ENCODE peak calls at places on chromosome 17, in eight cellular contexts. G, I, P, N, H, D, Z and Y are unnamed samples.

GRCh38 chr17:37813753-37814152 is 68.9 kb upstream of the HNF1B start:
- DNase-seq in G (no peak), I (no peak), P (peak), N (no peak), H (no peak), D (no peak), Z (no peak), Y (peak)

GRCh38 chr17:7922499-7923289 is 6.6 kb upstream of the RNF227 start:
- DNase-seq in G (peak), I (peak), P (peak), N (peak), H (peak), D (peak), Z (peak), Y (no peak)

GRCh38 chr17:64572682-64573154 is 65.9 kb downstream of the CEP95 start:
- DNase-seq in G (no peak), I (no peak), P (peak), N (no peak), H (no peak), D (peak), Z (no peak), Y (peak)

GRCh38 chr17:39236383-39236927 is 10.7 kb upstream of the STAC2 start:
- DNase-seq in G (no peak), I (no peak), P (no peak), N (no peak), H (no peak), D (no peak), Z (no peak), Y (no peak)

GRCh38 chr17:16988749-16989229 is 16.9 kb upstream of the TNFRSF13B start:
- DNase-seq in G (no peak), I (no peak), P (peak), N (no peak), H (no peak), D (no peak), Z (no peak), Y (no peak)

GRCh38 chr17:80861892-80862291 is 129.7 kb upstream of the CHMP6 start:
- DNase-seq in G (peak), I (no peak), P (peak), N (peak), H (peak), D (no peak), Z (peak), Y (peak)

GRCh38 chr17:45261577-45262515 is at the start of gene SPATA32:
- DNase-seq in G (peak), I (no peak), P (no peak), N (peak), H (peak), D (no peak), Z (peak), Y (no peak)

GRCh38 chr17:2724783-2725164 is 13.2 kb upstream of the CLUH start:
- DNase-seq in G (peak), I (no peak), P (peak), N (peak), H (peak), D (peak), Z (no peak), Y (no peak)

GRCh38 chr17:13157656-13158055 is 139.8 kb upstream of the ELAC2 start:
- DNase-seq in G (no peak), I (no peak), P (no peak), N (no peak), H (no peak), D (no peak), Z (no peak), Y (no peak)

GRCh38 chr17:5437721-5438317 is 1.1 kb downstream of the C1QBP start:
- DNase-seq in G (no peak), I (no peak), P (no peak), N (no peak), H (no peak), D (no peak), Z (no peak), Y (no peak)

GRCh38 chr17:57630736-57631135 is 114.4 kb downstream of the CCDC182 start:
- DNase-seq in G (no peak), I (no peak), P (no peak), N (no peak), H (no peak), D (no peak), Z (no peak), Y (no peak)

GRCh38 chr17:50080096-50080480 is 15.1 kb upstream of the PDK2 start:
- DNase-seq in G (no peak), I (no peak), P (no peak), N (no peak), H (no peak), D (no peak), Z (no peak), Y (no peak)

GRCh38 chr17:65785109-65785508 is 223.7 kb upstream of the AXIN2 start:
- DNase-seq in G (no peak), I (no peak), P (no peak), N (peak), H (no peak), D (peak), Z (no peak), Y (peak)

GRCh38 chr17:43135454-43135819 is 10.3 kb upstream of the BRCA1 start:
- DNase-seq in G (no peak), I (no peak), P (no peak), N (no peak), H (no peak), D (no peak), Z (no peak), Y (no peak)

GRCh38 chr17:45641541-45641940 is 142.6 kb upstream of the CRHR1 start:
- DNase-seq in G (no peak), I (no peak), P (no peak), N (no peak), H (no peak), D (no peak), Z (no peak), Y (no peak)

GRCh38 chr17:61144876-61145564 is 254.6 kb upstream of the TBX2 start:
- DNase-seq in G (no peak), I (no peak), P (no peak), N (no peak), H (no peak), D (no peak), Z (no peak), Y (no peak)

GRCh38 chr17:48374650-48375230 is 55.3 kb downstream of the SKAP1 start:
- DNase-seq in G (peak), I (no peak), P (no peak), N (peak), H (peak), D (peak), Z (no peak), Y (peak)

GRCh38 chr17:66531826-66532439 is 229.5 kb downstream of the PRKCA start:
- DNase-seq in G (no peak), I (no peak), P (no peak), N (no peak), H (no peak), D (no peak), Z (no peak), Y (no peak)

GRCh38 chr17:72622661-72623433 is 469.6 kb downstream of the SLC39A11 start:
- DNase-seq in G (no peak), I (no peak), P (no peak), N (no peak), H (no peak), D (no peak), Z (no peak), Y (no peak)

GRCh38 chr17:8880466-8880865 is 13.0 kb upstream of the PIK3R6 start:
- DNase-seq in G (no peak), I (no peak), P (no peak), N (no peak), H (no peak), D (no peak), Z (no peak), Y (no peak)

GRCh38 chr17:49213399-49213798 is 2.9 kb downstream of the ABI3 start:
- DNase-seq in G (no peak), I (no peak), P (no peak), N (no peak), H (no peak), D (no peak), Z (no peak), Y (no peak)

GRCh38 chr17:40075216-40076100 is 12.7 kb downstream of the THRA start:
- DNase-seq in G (peak), I (peak), P (peak), N (peak), H (peak), D (no peak), Z (peak), Y (no peak)

GRCh38 chr17:32783602-32784001 is 93.3 kb downstream of the MYO1D start:
- DNase-seq in G (no peak), I (no peak), P (peak), N (peak), H (no peak), D (peak), Z (peak), Y (peak)

GRCh38 chr17:81153340-81153803 is 11.9 kb upstream of the PVALEF start:
- DNase-seq in G (no peak), I (peak), P (no peak), N (no peak), H (no peak), D (peak), Z (peak), Y (no peak)

GRCh38 chr17:82439194-82439828 is 11.2 kb downstream of the CYBC1 start:
- DNase-seq in G (no peak), I (no peak), P (no peak), N (no peak), H (no peak), D (no peak), Z (no peak), Y (no peak)

GRCh38 chr17:46771601-46772012 is 46.9 kb downstream of the WNT3 start:
- DNase-seq in G (no peak), I (no peak), P (peak), N (no peak), H (no peak), D (no peak), Z (no peak), Y (peak)

GRCh38 chr17:75994802-75995350 is 5.8 kb upstream of the CDK3 start:
- DNase-seq in G (no peak), I (no peak), P (no peak), N (no peak), H (no peak), D (no peak), Z (no peak), Y (no peak)

GRCh38 chr17:67995568-67996191 is 589 bp downstream of the C17orf58 start:
- DNase-seq in G (peak), I (no peak), P (peak), N (peak), H (no peak), D (no peak), Z (no peak), Y (no peak)

GRCh38 chr17:29180051-29180787 is at the start of gene MYO18A:
- DNase-seq in G (peak), I (peak), P (peak), N (peak), H (peak), D (peak), Z (peak), Y (peak)

GRCh38 chr17:76262732-76263344 is 2.3 kb upstream of the UBALD2 start:
- DNase-seq in G (peak), I (no peak), P (no peak), N (no peak), H (no peak), D (no peak), Z (no peak), Y (no peak)

GRCh38 chr17:2782030-2782429 is 14.2 kb upstream of the RAP1GAP2 start:
- DNase-seq in G (no peak), I (no peak), P (no peak), N (no peak), H (no peak), D (no peak), Z (no peak), Y (peak)

GRCh38 chr17:41775394-41776226 is 10.9 kb downstream of the JUP start:
- DNase-seq in G (no peak), I (peak), P (no peak), N (no peak), H (no peak), D (no peak), Z (peak), Y (no peak)

GRCh38 chr17:74354123-74354522 is 7.5 kb downstream of the BTBD17 start:
- DNase-seq in G (peak), I (no peak), P (no peak), N (no peak), H (peak), D (peak), Z (no peak), Y (no peak)

GRCh38 chr17:58615768-58616659 is 75.8 kb downstream of the TEX14 start:
- DNase-seq in G (no peak), I (no peak), P (no peak), N (no peak), H (no peak), D (no peak), Z (no peak), Y (no peak)

GRCh38 chr17:76737676-76738467 is at the start of gene MFSD11:
- DNase-seq in G (peak), I (peak), P (peak), N (peak), H (peak), D (peak), Z (peak), Y (peak)

GRCh38 chr17:64448665-64449512 is at the start of gene MILR1:
- DNase-seq in G (no peak), I (no peak), P (no peak), N (peak), H (no peak), D (peak), Z (peak), Y (peak)

GRCh38 chr17:15463363-15463762 is 4.1 kb downstream of the CDRT4 start:
- DNase-seq in G (no peak), I (no peak), P (peak), N (peak), H (no peak), D (no peak), Z (peak), Y (peak)

GRCh38 chr17:80443916-80444708 is 29.1 kb downstream of the ENDOV start:
- DNase-seq in G (no peak), I (no peak), P (no peak), N (peak), H (no peak), D (no peak), Z (no peak), Y (no peak)

GRCh38 chr17:412211-413015 is 59.8 kb upstream of the RPH3AL start:
- DNase-seq in G (peak), I (no peak), P (peak), N (peak), H (no peak), D (peak), Z (peak), Y (peak)